ENCODE peak calls at places on chromosomes 6 and 20, in six cellular contexts. S is IMR-90, M is H9, G is trophoblast cell, T is neuronal stem cell, L is mesenchymal stem cell. D is an unnamed sample.

GRCh38 chr6:158835616-158836221 is 16.6 kb upstream of the EZR start:
- DNase-seq in S (peak), M (peak), G (peak), T (no peak), L (no peak), D (no peak)

GRCh38 chr6:126539022-126539421 is 199.1 kb downstream of the CENPW start:
- DNase-seq in S (peak), M (no peak), G (no peak), T (no peak), L (peak), D (no peak)

GRCh38 chr6:3287308-3287707 is 28.6 kb downstream of the PSMG4 start:
- DNase-seq in S (no peak), M (no peak), G (no peak), T (no peak), L (no peak), D (no peak)

GRCh38 chr20:11780765-11781369 is 136.8 kb upstream of the BTBD3 start:
- DNase-seq in S (no peak), M (no peak), G (no peak), T (no peak), L (no peak), D (no peak)

GRCh38 chr20:54356726-54357235 is 118.6 kb upstream of the DOK5 start:
- DNase-seq in S (no peak), M (no peak), G (no peak), T (no peak), L (no peak), D (no peak)

GRCh38 chr6:98657764-98658163 is 176.6 kb upstream of the POU3F2 start:
- DNase-seq in S (peak), M (no peak), G (peak), T (no peak), L (peak), D (no peak)

GRCh38 chr6:144718431-144718830 is 433.3 kb downstream of the UTRN start:
- DNase-seq in S (peak), M (no peak), G (peak), T (no peak), L (no peak), D (no peak)

GRCh38 chr20:32678948-32679347 is 5.2 kb upstream of the C20orf203 start:
- DNase-seq in S (peak), M (no peak), G (no peak), T (no peak), L (no peak), D (no peak)

GRCh38 chr6:1388927-1389790 is at the start of gene FOXF2:
- DNase-seq in S (no peak), M (peak), G (peak), T (peak), L (no peak), D (peak)

GRCh38 chr20:8431538-8432434 is 299.7 kb downstream of the PLCB1 start:
- DNase-seq in S (no peak), M (peak), G (no peak), T (no peak), L (no peak), D (no peak)

GRCh38 chr20:2397595-2398145 is 17.0 kb downstream of the TGM6 start:
- DNase-seq in S (no peak), M (no peak), G (no peak), T (no peak), L (no peak), D (no peak)

GRCh38 chr6:147279423-147279822 is 75.2 kb downstream of the STXBP5 start:
- DNase-seq in S (peak), M (no peak), G (no peak), T (no peak), L (peak), D (no peak)

GRCh38 chr6:38391206-38391908 is 248.4 kb downstream of the BTBD9 start:
- DNase-seq in S (peak), M (no peak), G (no peak), T (no peak), L (peak), D (no peak)

GRCh38 chr6:38100380-38100779 is 280.9 kb downstream of the ZFAND3 start:
- DNase-seq in S (no peak), M (no peak), G (no peak), T (no peak), L (no peak), D (no peak)

GRCh38 chr6:144543006-144543871 is 258.1 kb downstream of the UTRN start:
- DNase-seq in S (peak), M (no peak), G (peak), T (no peak), L (peak), D (no peak)

GRCh38 chr20:41136336-41136694 is 1.0 kb upstream of the PLCG1 start:
- DNase-seq in S (no peak), M (no peak), G (no peak), T (no peak), L (no peak), D (no peak)

GRCh38 chr20:49444553-49444990 is 37.9 kb downstream of the KCNB1 start:
- DNase-seq in S (no peak), M (no peak), G (no peak), T (no peak), L (no peak), D (no peak)
- H2AK5ac ChIP-seq in S (no peak), M (no peak), G (no peak), T (no peak), L (no peak), D (peak)

GRCh38 chr6:21906826-21907225 is 313.3 kb downstream of the SOX4 start:
- DNase-seq in S (no peak), M (no peak), G (no peak), T (no peak), L (no peak), D (no peak)

GRCh38 chr6:21900730-21901129 is 307.2 kb downstream of the SOX4 start:
- DNase-seq in S (peak), M (no peak), G (no peak), T (no peak), L (peak), D (no peak)

GRCh38 chr6:21899708-21900107 is 306.2 kb downstream of the SOX4 start:
- DNase-seq in S (no peak), M (no peak), G (no peak), T (no peak), L (no peak), D (no peak)

GRCh38 chr6:21905531-21905930 is 312.0 kb downstream of the SOX4 start:
- DNase-seq in S (no peak), M (no peak), G (no peak), T (no peak), L (no peak), D (no peak)

DNA sequence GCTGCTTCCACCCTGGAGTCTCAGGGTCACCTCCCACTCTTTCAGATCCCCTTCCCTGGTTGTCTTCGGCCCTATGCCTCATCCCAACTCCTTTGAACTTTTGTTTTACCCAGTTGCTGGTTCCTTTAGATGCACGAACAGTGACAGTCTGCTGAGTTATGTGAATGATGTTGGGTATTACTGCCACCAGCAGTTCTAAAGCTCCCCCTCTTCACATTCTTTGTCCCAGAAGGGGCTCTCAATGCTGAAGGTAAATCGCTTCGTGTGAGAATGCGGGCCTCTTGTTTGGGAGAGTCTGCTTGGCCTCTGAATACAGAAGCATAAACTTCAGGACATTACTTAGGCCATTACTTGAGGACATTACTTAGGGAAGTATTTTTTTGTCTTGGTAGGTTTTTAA is 309.2 kb downstream of the SOX4 start:
- DNase-seq in S (no peak), M (no peak), G (peak), T (no peak), L (no peak), D (no peak)
- H2AK5ac ChIP-seq in S (no peak), M (no peak), G (no peak), T (no peak), L (no peak), D (no peak)

GRCh38 chr6:33799714-33800113 is 4.1 kb downstream of the MLN start:
- DNase-seq in S (no peak), M (no peak), G (no peak), T (no peak), L (no peak), D (no peak)
- H2AK5ac ChIP-seq in S (no peak), M (no peak), G (no peak), T (no peak), L (no peak), D (no peak)

GRCh38 chr20:4120921-4121321 is 105.6 kb upstream of the RNF24 start:
- DNase-seq in S (no peak), M (no peak), G (no peak), T (no peak), L (no peak), D (no peak)
- H2AK5ac ChIP-seq in S (peak), M (no peak), G (no peak), T (no peak), L (peak), D (no peak)

D was measured in H1.